ENCODE peak calls at places on chromosomes 4 and X, in eight cellular contexts. K is tibial nerve, R is A549, G is transverse colon, X is stomach, J is SK-N-SH, Y is ovary, E is upper lobe of left lung. I is an unnamed sample.

GRCh38 chrX:130413415-130413814 is 11.6 kb downstream of the RBMX2 start:
- DNase-seq in K (no peak), R (no peak), G (no peak), X (no peak), J (no peak), Y (no peak), E (no peak), I (no peak)

GRCh38 chr4:65865489-65865888 is 195.2 kb upstream of the EPHA5 start:
- DNase-seq in K (no peak), R (no peak), G (no peak), X (no peak), J (peak), Y (no peak), E (no peak), I (no peak)

GRCh38 chrX:155313766-155314165 is 20.6 kb downstream of the CLIC2 start:
- DNase-seq in K (no peak), R (no peak), G (no peak), X (no peak), J (no peak), Y (no peak), E (no peak), I (no peak)

GRCh38 chr4:76611611-76612010 is 176.6 kb downstream of the SHROOM3 start:
- DNase-seq in K (no peak), R (no peak), G (peak), X (peak), J (no peak), Y (peak), E (peak), I (no peak)

GRCh38 chrX:132692066-132692465 is 203.2 kb upstream of the MBNL3 start:
- DNase-seq in K (no peak), R (no peak), G (no peak), X (no peak), J (no peak), Y (no peak), E (no peak), I (no peak)

GRCh38 chr4:104643805-104644204 is 149.1 kb upstream of the CXXC4 start:
- DNase-seq in K (no peak), R (no peak), G (no peak), X (no peak), J (no peak), Y (no peak), E (no peak), I (no peak)

GRCh38 chr4:6200011-6200921 is at the start of gene JAKMIP1:
- DNase-seq in K (no peak), R (peak), G (peak), X (peak), J (peak), Y (peak), E (peak), I (no peak)

GRCh38 chr4:119103263-119103662 is 32.4 kb upstream of the MYOZ2 start:
- DNase-seq in K (no peak), R (peak), G (peak), X (no peak), J (no peak), Y (no peak), E (peak), I (peak)

GRCh38 chr4:55910140-55910539 is 38.6 kb upstream of the CEP135 start:
- DNase-seq in K (no peak), R (no peak), G (no peak), X (no peak), J (no peak), Y (no peak), E (no peak), I (no peak)

GRCh38 chrX:20594985-20595384 is 328.3 kb upstream of the RPS6KA3 start:
- DNase-seq in K (no peak), R (no peak), G (no peak), X (no peak), J (no peak), Y (no peak), E (no peak), I (no peak)

GRCh38 chr4:129064717-129065116 is 28.6 kb downstream of the SCLT1 start:
- DNase-seq in K (no peak), R (no peak), G (no peak), X (no peak), J (no peak), Y (no peak), E (no peak), I (no peak)

GRCh38 chrX:97743014-97743413 is 859.3 kb downstream of the RPA4 start:
- DNase-seq in K (no peak), R (no peak), G (peak), X (no peak), J (no peak), Y (no peak), E (no peak), I (no peak)

GRCh38 chrX:42094208-42094607 is 170.9 kb upstream of the CASK start:
- DNase-seq in K (no peak), R (no peak), G (no peak), X (no peak), J (no peak), Y (no peak), E (no peak), I (no peak)

GRCh38 chr4:104966349-104967033 is 180.2 kb upstream of the TET2 start:
- DNase-seq in K (no peak), R (no peak), G (peak), X (no peak), J (no peak), Y (no peak), E (peak), I (no peak)

GRCh38 chrX:139739138-139739537 is 31.2 kb upstream of the MCF2 start:
- DNase-seq in K (no peak), R (no peak), G (no peak), X (no peak), J (no peak), Y (no peak), E (no peak), I (no peak)

GRCh38 chr4:135741583-135741982 is 1540.0 kb upstream of the PABPC4L start:
- DNase-seq in K (no peak), R (no peak), G (no peak), X (no peak), J (no peak), Y (no peak), E (no peak), I (no peak)

GRCh38 chr4:86019906-86020305 is 339.9 kb downstream of the MAPK10 start:
- DNase-seq in K (no peak), R (no peak), G (no peak), X (no peak), J (peak), Y (no peak), E (no peak), I (no peak)

GRCh38 chr4:86019362-86019761 is 340.5 kb downstream of the MAPK10 start:
- DNase-seq in K (no peak), R (no peak), G (no peak), X (no peak), J (peak), Y (no peak), E (no peak), I (no peak)

GRCh38 chr4:86013623-86014022 is 346.2 kb downstream of the MAPK10 start:
- DNase-seq in K (no peak), R (no peak), G (no peak), X (no peak), J (no peak), Y (no peak), E (no peak), I (no peak)

GRCh38 chr4:86014599-86014998 is 345.3 kb downstream of the MAPK10 start:
- DNase-seq in K (no peak), R (no peak), G (no peak), X (no peak), J (no peak), Y (no peak), E (no peak), I (no peak)

GRCh38 chr4:86015412-86016350 is 344.2 kb downstream of the MAPK10 start:
- DNase-seq in K (no peak), R (no peak), G (no peak), X (no peak), J (no peak), Y (no peak), E (no peak), I (no peak)
- H3K27ac ChIP-seq in K (no peak), R (no peak), G (no peak), X (no peak), J (no peak), Y (no peak), E (no peak), I (no peak)

GRCh38 chr4:89563431-89563830 is 255.8 kb upstream of the GPRIN3 start:
- DNase-seq in K (no peak), R (no peak), G (no peak), X (no peak), J (no peak), Y (no peak), E (no peak), I (no peak)

GRCh38 chr4:89556596-89557305 is 249.2 kb upstream of the GPRIN3 start:
- DNase-seq in K (no peak), R (no peak), G (no peak), X (no peak), J (no peak), Y (no peak), E (no peak), I (no peak)

GRCh38 chr4:89562715-89563114 is 255.1 kb upstream of the GPRIN3 start:
- DNase-seq in K (no peak), R (no peak), G (no peak), X (no peak), J (no peak), Y (no peak), E (no peak), I (no peak)

GRCh38 chr4:89558147-89558546 is 250.5 kb upstream of the GPRIN3 start:
- DNase-seq in K (no peak), R (no peak), G (no peak), X (no peak), J (no peak), Y (no peak), E (no peak), I (no peak)

GRCh38 chr4:89561051-89561450 is 253.5 kb upstream of the GPRIN3 start:
- DNase-seq in K (no peak), R (no peak), G (no peak), X (no peak), J (no peak), Y (no peak), E (no peak), I (no peak)
- TF ChIP-seq EP300 in K (no peak), R (no peak), G (no peak), X (no peak), J (no peak), Y (no peak), E (no peak), I (no peak)

DNA sequence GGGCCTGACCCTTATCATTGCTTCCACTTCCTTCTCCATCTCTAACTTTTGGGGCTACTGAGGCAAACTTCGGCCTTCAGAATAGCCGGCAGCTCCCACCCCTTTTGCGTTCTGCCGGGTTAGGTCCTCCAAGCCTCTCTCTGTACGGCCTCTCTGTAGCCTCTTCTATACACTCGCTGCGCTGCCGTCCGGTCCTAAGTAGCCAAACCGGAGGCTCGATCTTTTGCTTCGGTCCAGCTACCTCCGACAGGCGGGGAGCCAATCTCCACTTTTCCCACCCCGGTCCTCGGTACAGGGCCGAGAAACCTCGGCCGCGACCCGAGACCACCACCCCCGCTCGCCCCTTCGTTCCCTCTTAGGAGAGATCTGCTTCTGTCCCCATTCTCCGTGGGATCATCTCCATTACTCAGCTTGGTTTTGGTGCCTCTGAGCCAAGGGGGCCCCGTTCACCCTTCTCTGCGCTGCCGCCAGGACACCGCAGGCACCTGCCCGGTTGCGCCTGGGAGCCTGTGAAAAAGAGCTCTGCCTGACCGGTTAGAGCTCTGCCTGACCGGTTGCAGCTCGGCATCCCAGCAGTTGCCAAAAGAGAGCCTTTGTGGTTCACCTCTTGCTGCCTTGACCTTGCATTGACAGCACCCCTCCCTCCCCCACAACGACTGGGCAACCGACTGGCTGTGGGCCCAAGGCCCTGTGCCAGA is 1.0 kb upstream of the HTR2C start:
- DNase-seq in K (no peak), R (no peak), G (no peak), X (no peak), J (no peak), Y (no peak), E (no peak), I (no peak)
- H3K27ac ChIP-seq in K (no peak), R (no peak), G (no peak), X (no peak), J (no peak), Y (no peak), E (no peak), I (no peak)

GRCh38 chr4:112325522-112325921 is 28.4 kb downstream of the ALPK1 start:
- DNase-seq in K (no peak), R (no peak), G (no peak), X (no peak), J (peak), Y (no peak), E (no peak), I (no peak)
- TF ChIP-seq EP300 in K (no peak), R (no peak), G (no peak), X (no peak), J (no peak), Y (no peak), E (no peak), I (no peak)

GRCh38 chr4:186942745-186943606 is 219.3 kb upstream of the FAT1 start:
- DNase-seq in K (no peak), R (no peak), G (no peak), X (no peak), J (peak), Y (peak), E (no peak), I (no peak)
- H3K27ac ChIP-seq in K (no peak), R (no peak), G (no peak), X (no peak), J (no peak), Y (no peak), E (no peak), I (no peak)